ENCODE peak calls at places on chromosomes 7 and 10, in ten cellular contexts. One of them, this sample, is unnamed. For H3K27me3, the result is how much of the 10 kb centered on the place peaks cover.

GRCh38 chr10:24457661-24458318 is 248.9 kb downstream of the KIAA1217 start:
- DNase-seq in breast epithelium: peak
- DNase-seq in uterus: no peak
- DNase-seq in ovary: no peak
- DNase-seq in transverse colon: no peak
- DNase-seq in stomach: peak
- DNase-seq in HCT116: no peak
- DNase-seq in sigmoid colon: no peak
- DNase-seq in body of pancreas: no peak
- DNase-seq in heart left ventricle: no peak
- DNase-seq in this sample: peak

GRCh38 chr7:45663965-45664623 is 89.9 kb downstream of the ADCY1 start:
- DNase-seq in breast epithelium: no peak
- DNase-seq in uterus: no peak
- DNase-seq in body of pancreas: no peak
- DNase-seq in sigmoid colon: no peak
- DNase-seq in heart left ventricle: peak
- DNase-seq in transverse colon: no peak
- DNase-seq in ovary: no peak
- DNase-seq in HCT116: no peak
- DNase-seq in stomach: peak
- DNase-seq in this sample: peak

GRCh38 chr7:116786791-116787443 is 75.5 kb upstream of the CAPZA2 start:
- DNase-seq in transverse colon: no peak
- DNase-seq in body of pancreas: peak
- DNase-seq in uterus: no peak
- DNase-seq in HCT116: no peak
- DNase-seq in heart left ventricle: no peak
- DNase-seq in sigmoid colon: no peak
- DNase-seq in stomach: no peak
- DNase-seq in breast epithelium: no peak
- DNase-seq in ovary: no peak
- DNase-seq in this sample: no peak

GRCh38 chr10:48468130-48468790 is 136.6 kb downstream of the ARHGAP22 start:
- DNase-seq in HCT116: no peak
- DNase-seq in sigmoid colon: no peak
- DNase-seq in uterus: no peak
- DNase-seq in body of pancreas: no peak
- DNase-seq in heart left ventricle: no peak
- DNase-seq in stomach: peak
- DNase-seq in ovary: no peak
- DNase-seq in transverse colon: no peak
- DNase-seq in breast epithelium: no peak
- DNase-seq in this sample: no peak

GRCh38 chr7:75867390-75867717 is 11.5 kb upstream of the RHBDD2 start:
- DNase-seq in breast epithelium: no peak
- DNase-seq in body of pancreas: no peak
- DNase-seq in sigmoid colon: no peak
- DNase-seq in transverse colon: no peak
- DNase-seq in HCT116: no peak
- DNase-seq in uterus: no peak
- DNase-seq in ovary: no peak
- DNase-seq in stomach: no peak
- DNase-seq in heart left ventricle: no peak
- DNase-seq in this sample: no peak

GRCh38 chr7:137992042-137992737 is 9.7 kb downstream of the CREB3L2 start:
- DNase-seq in heart left ventricle: no peak
- DNase-seq in stomach: no peak
- DNase-seq in breast epithelium: no peak
- DNase-seq in HCT116: no peak
- DNase-seq in transverse colon: no peak
- DNase-seq in body of pancreas: peak
- DNase-seq in ovary: no peak
- DNase-seq in uterus: no peak
- DNase-seq in sigmoid colon: peak
- DNase-seq in this sample: no peak

GRCh38 chr7:7639847-7640220 is 718 bp upstream of the UMAD1 start:
- DNase-seq in body of pancreas: peak
- DNase-seq in HCT116: no peak
- DNase-seq in stomach: no peak
- DNase-seq in ovary: no peak
- DNase-seq in transverse colon: peak
- DNase-seq in heart left ventricle: no peak
- DNase-seq in breast epithelium: no peak
- DNase-seq in uterus: no peak
- DNase-seq in sigmoid colon: no peak
- DNase-seq in this sample: no peak

GRCh38 chr10:133235265-133235664 is 2.4 kb upstream of the VENTX start:
- DNase-seq in uterus: no peak
- DNase-seq in breast epithelium: no peak
- DNase-seq in HCT116: no peak
- DNase-seq in transverse colon: no peak
- DNase-seq in ovary: no peak
- DNase-seq in sigmoid colon: no peak
- DNase-seq in heart left ventricle: peak
- DNase-seq in stomach: no peak
- DNase-seq in body of pancreas: peak
- DNase-seq in this sample: no peak

GRCh38 chr7:157954901-157955300 is 618.1 kb downstream of the DNAJB6 start:
- DNase-seq in uterus: no peak
- DNase-seq in sigmoid colon: no peak
- DNase-seq in breast epithelium: no peak
- DNase-seq in ovary: no peak
- DNase-seq in body of pancreas: no peak
- DNase-seq in HCT116: no peak
- DNase-seq in stomach: no peak
- DNase-seq in transverse colon: no peak
- DNase-seq in heart left ventricle: no peak
- DNase-seq in this sample: no peak

GRCh38 chr10:104049497-104050250 is 36.0 kb downstream of the COL17A1 start:
- DNase-seq in heart left ventricle: no peak
- DNase-seq in uterus: no peak
- DNase-seq in sigmoid colon: no peak
- DNase-seq in ovary: no peak
- DNase-seq in HCT116: peak
- DNase-seq in breast epithelium: no peak
- DNase-seq in transverse colon: peak
- DNase-seq in stomach: no peak
- DNase-seq in body of pancreas: no peak
- DNase-seq in this sample: no peak

GRCh38 chr10:61903184-61903990 is 1.9 kb downstream of the ARID5B start:
- DNase-seq in stomach: peak
- DNase-seq in uterus: peak
- DNase-seq in breast epithelium: peak
- DNase-seq in ovary: peak
- DNase-seq in body of pancreas: peak
- DNase-seq in HCT116: peak
- DNase-seq in heart left ventricle: peak
- DNase-seq in transverse colon: peak
- DNase-seq in sigmoid colon: peak
- DNase-seq in this sample: peak

GRCh38 chr7:1028044-1028770 is 16.1 kb upstream of the GPR146 start:
- DNase-seq in sigmoid colon: peak
- DNase-seq in uterus: peak
- DNase-seq in heart left ventricle: peak
- DNase-seq in transverse colon: peak
- DNase-seq in HCT116: peak
- DNase-seq in body of pancreas: peak
- DNase-seq in ovary: peak
- DNase-seq in breast epithelium: peak
- DNase-seq in stomach: peak
- DNase-seq in this sample: peak

GRCh38 chr10:6269953-6270867 is 67.5 kb downstream of the PFKFB3 start:
- DNase-seq in transverse colon: peak
- DNase-seq in breast epithelium: no peak
- DNase-seq in sigmoid colon: no peak
- DNase-seq in HCT116: no peak
- DNase-seq in heart left ventricle: no peak
- DNase-seq in uterus: no peak
- DNase-seq in stomach: peak
- DNase-seq in ovary: no peak
- DNase-seq in body of pancreas: peak
- DNase-seq in this sample: no peak

GRCh38 chr7:132030883-132031282 is 474.5 kb upstream of the PODXL start:
- DNase-seq in ovary: no peak
- DNase-seq in breast epithelium: no peak
- DNase-seq in transverse colon: no peak
- DNase-seq in body of pancreas: no peak
- DNase-seq in uterus: no peak
- DNase-seq in stomach: no peak
- DNase-seq in heart left ventricle: no peak
- DNase-seq in sigmoid colon: no peak
- DNase-seq in HCT116: no peak
- DNase-seq in this sample: no peak

GRCh38 chr10:102835007-102835482 is 2.2 kb downstream of the CYP17A1 start:
- DNase-seq in uterus: peak
- DNase-seq in HCT116: peak
- DNase-seq in breast epithelium: peak
- DNase-seq in sigmoid colon: peak
- DNase-seq in transverse colon: peak
- DNase-seq in ovary: peak
- DNase-seq in body of pancreas: peak
- DNase-seq in heart left ventricle: peak
- DNase-seq in stomach: peak
- DNase-seq in this sample: peak

GRCh38 chr10:101467286-101467770 is 113.4 kb downstream of the BTRC start:
- DNase-seq in heart left ventricle: peak
- DNase-seq in transverse colon: no peak
- DNase-seq in stomach: no peak
- DNase-seq in sigmoid colon: no peak
- DNase-seq in uterus: peak
- DNase-seq in body of pancreas: peak
- DNase-seq in breast epithelium: peak
- DNase-seq in HCT116: peak
- DNase-seq in ovary: no peak
- DNase-seq in this sample: no peak

GRCh38 chr7:31107106-31108090 is 55.3 kb downstream of the ADCYAP1R1 start:
- DNase-seq in HCT116: no peak
- DNase-seq in body of pancreas: no peak
- DNase-seq in breast epithelium: peak
- DNase-seq in transverse colon: no peak
- DNase-seq in uterus: no peak
- DNase-seq in ovary: no peak
- DNase-seq in heart left ventricle: no peak
- DNase-seq in stomach: no peak
- DNase-seq in sigmoid colon: no peak
- DNase-seq in this sample: no peak

GRCh38 chr7:134534633-134535032 is 7.3 kb downstream of the AKR1B10 start:
- DNase-seq in sigmoid colon: no peak
- DNase-seq in heart left ventricle: no peak
- DNase-seq in ovary: no peak
- DNase-seq in stomach: no peak
- DNase-seq in transverse colon: no peak
- DNase-seq in uterus: no peak
- DNase-seq in body of pancreas: no peak
- DNase-seq in HCT116: no peak
- DNase-seq in breast epithelium: no peak
- DNase-seq in this sample: no peak

GRCh38 chr10:101576229-101576863 is 11.7 kb downstream of the POLL start:
- DNase-seq in heart left ventricle: no peak
- DNase-seq in HCT116: no peak
- DNase-seq in body of pancreas: no peak
- DNase-seq in sigmoid colon: no peak
- DNase-seq in breast epithelium: no peak
- DNase-seq in stomach: no peak
- DNase-seq in uterus: no peak
- DNase-seq in transverse colon: no peak
- DNase-seq in ovary: no peak
- DNase-seq in this sample: no peak

GRCh38 chr7:149261829-149262617 is at the start of gene ZNF783:
- DNase-seq in heart left ventricle: peak
- DNase-seq in HCT116: peak
- DNase-seq in sigmoid colon: peak
- DNase-seq in breast epithelium: peak
- DNase-seq in body of pancreas: peak
- DNase-seq in ovary: peak
- DNase-seq in uterus: peak
- DNase-seq in stomach: peak
- DNase-seq in transverse colon: peak
- DNase-seq in this sample: peak
- TF ChIP-seq POLR2A in heart left ventricle: peak
- TF ChIP-seq POLR2A in HCT116: peak
- TF ChIP-seq POLR2A in sigmoid colon: no peak
- TF ChIP-seq POLR2A in breast epithelium: no peak
- TF ChIP-seq POLR2A in body of pancreas: peak
- TF ChIP-seq POLR2A in ovary: peak
- TF ChIP-seq POLR2A in uterus: peak
- TF ChIP-seq POLR2A in stomach: no peak
- TF ChIP-seq POLR2A in transverse colon: peak
- TF ChIP-seq POLR2A in this sample: no peak

DNA sequence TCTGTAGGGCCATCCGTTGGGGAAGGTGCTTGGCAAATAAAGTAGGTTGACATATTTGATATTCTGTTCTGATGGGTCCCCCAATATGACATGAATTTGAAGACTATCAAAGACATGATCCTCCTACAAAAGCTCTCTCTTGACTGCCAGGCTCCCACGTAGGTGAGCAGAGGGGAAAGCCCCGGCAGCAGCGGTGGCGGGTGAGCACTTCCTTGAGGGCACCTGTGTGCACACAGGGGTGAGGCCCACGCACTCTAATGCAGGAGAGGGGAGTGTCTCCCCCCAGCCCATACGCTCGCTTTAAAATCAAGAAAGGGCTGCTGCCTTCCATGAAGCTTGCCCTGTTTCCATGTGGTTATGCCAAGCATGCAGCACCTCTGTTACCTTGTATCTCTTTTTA is 100.4 kb downstream of the TAX1BP1 start:
- DNase-seq in uterus: no peak
- DNase-seq in breast epithelium: no peak
- DNase-seq in stomach: no peak
- DNase-seq in HCT116: no peak
- DNase-seq in heart left ventricle: no peak
- DNase-seq in transverse colon: no peak
- DNase-seq in body of pancreas: no peak
- DNase-seq in sigmoid colon: no peak
- DNase-seq in ovary: no peak
- DNase-seq in this sample: no peak
- H3K27me3 ChIP-seq in uterus: under half
- H3K27me3 ChIP-seq in breast epithelium: under half
- H3K27me3 ChIP-seq in stomach: under half
- H3K27me3 ChIP-seq in HCT116: under half
- H3K27me3 ChIP-seq in heart left ventricle: under half
- H3K27me3 ChIP-seq in transverse colon: under half
- H3K27me3 ChIP-seq in body of pancreas: under half
- H3K27me3 ChIP-seq in sigmoid colon: under half
- H3K27me3 ChIP-seq in ovary: under half
- H3K27me3 ChIP-seq in this sample: under half

GRCh38 chr10:30348378-30348776 is 701 bp downstream of the MTPAP start:
- DNase-seq in HCT116: no peak
- DNase-seq in uterus: no peak
- DNase-seq in ovary: no peak
- DNase-seq in stomach: no peak
- DNase-seq in breast epithelium: no peak
- DNase-seq in heart left ventricle: no peak
- DNase-seq in transverse colon: no peak
- DNase-seq in body of pancreas: no peak
- DNase-seq in sigmoid colon: no peak
- DNase-seq in this sample: no peak
- H3K27ac ChIP-seq in HCT116: peak
- H3K27ac ChIP-seq in uterus: peak
- H3K27ac ChIP-seq in ovary: peak
- H3K27ac ChIP-seq in stomach: no peak
- H3K27ac ChIP-seq in breast epithelium: peak
- H3K27ac ChIP-seq in heart left ventricle: peak
- H3K27ac ChIP-seq in transverse colon: peak
- H3K27ac ChIP-seq in body of pancreas: no peak
- H3K27ac ChIP-seq in sigmoid colon: peak
- H3K27ac ChIP-seq in this sample: peak

GRCh38 chr10:78255796-78256638 is 222.4 kb downstream of the RPS24 start:
- DNase-seq in body of pancreas: peak
- DNase-seq in HCT116: peak
- DNase-seq in stomach: peak
- DNase-seq in breast epithelium: peak
- DNase-seq in uterus: peak
- DNase-seq in transverse colon: peak
- DNase-seq in sigmoid colon: peak
- DNase-seq in ovary: no peak
- DNase-seq in heart left ventricle: no peak
- DNase-seq in this sample: no peak
- TF ChIP-seq POLR2A in body of pancreas: no peak
- TF ChIP-seq POLR2A in HCT116: no peak
- TF ChIP-seq POLR2A in stomach: no peak
- TF ChIP-seq POLR2A in breast epithelium: no peak
- TF ChIP-seq POLR2A in uterus: no peak
- TF ChIP-seq POLR2A in transverse colon: no peak
- TF ChIP-seq POLR2A in sigmoid colon: no peak
- TF ChIP-seq POLR2A in ovary: no peak
- TF ChIP-seq POLR2A in heart left ventricle: no peak
- TF ChIP-seq POLR2A in this sample: no peak

This sample was measured in suprapubic skin.